ENCODE peak calls at places on chromosomes 6 and 20, in nine cellular contexts. One of them, this sample, is unnamed.

GRCh38 chr20:49448917-49449316 is 33.6 kb downstream of the KCNB1 start:
- DNase-seq in heart right ventricle: no peak
- DNase-seq in pancreas: no peak
- DNase-seq in AG04450: no peak
- DNase-seq in foreskin fibroblast: no peak
- DNase-seq in endothelial cell: no peak
- DNase-seq in SK-N-SH: no peak
- DNase-seq in Calu3: peak; percentile 10
- DNase-seq in OCI-LY7: peak; percentile 5
- DNase-seq in this sample: no peak

GRCh38 chr6:44100088-44100550 is 27.1 kb downstream of the MRPL14 start:
- DNase-seq in endothelial cell: peak; percentile 58
- DNase-seq in foreskin fibroblast: peak; percentile 60
- DNase-seq in Calu3: peak; percentile 61
- DNase-seq in SK-N-SH: peak; percentile 47
- DNase-seq in heart right ventricle: no peak
- DNase-seq in OCI-LY7: peak; percentile 30
- DNase-seq in AG04450: no peak
- DNase-seq in pancreas: no peak
- DNase-seq in this sample: no peak

GRCh38 chr6:33620158-33620583 is 951 bp upstream of the ITPR3 start:
- DNase-seq in endothelial cell: peak; percentile 37
- DNase-seq in AG04450: no peak
- DNase-seq in heart right ventricle: peak; percentile 39
- DNase-seq in foreskin fibroblast: no peak
- DNase-seq in pancreas: peak; percentile 69
- DNase-seq in SK-N-SH: peak; percentile 65
- DNase-seq in OCI-LY7: peak; percentile 61
- DNase-seq in Calu3: peak; percentile 70
- DNase-seq in this sample: peak; percentile 42

GRCh38 chr6:144568241-144568640 is 283.1 kb downstream of the UTRN start:
- DNase-seq in Calu3: no peak
- DNase-seq in SK-N-SH: no peak
- DNase-seq in AG04450: no peak
- DNase-seq in endothelial cell: no peak
- DNase-seq in OCI-LY7: no peak
- DNase-seq in heart right ventricle: no peak
- DNase-seq in foreskin fibroblast: no peak
- DNase-seq in pancreas: no peak
- DNase-seq in this sample: no peak

GRCh38 chr20:45975686-45976085 is 3.7 kb upstream of the ZNF335 start:
- DNase-seq in AG04450: no peak
- DNase-seq in heart right ventricle: no peak
- DNase-seq in OCI-LY7: no peak
- DNase-seq in foreskin fibroblast: no peak
- DNase-seq in endothelial cell: no peak
- DNase-seq in SK-N-SH: no peak
- DNase-seq in Calu3: no peak
- DNase-seq in pancreas: no peak
- DNase-seq in this sample: no peak

GRCh38 chr6:143205983-143206382 is 145.3 kb downstream of the AIG1 start:
- DNase-seq in OCI-LY7: no peak
- DNase-seq in Calu3: no peak
- DNase-seq in AG04450: no peak
- DNase-seq in pancreas: no peak
- DNase-seq in heart right ventricle: no peak
- DNase-seq in endothelial cell: no peak
- DNase-seq in foreskin fibroblast: peak; percentile 50
- DNase-seq in SK-N-SH: no peak
- DNase-seq in this sample: no peak

GRCh38 chr20:45041464-45042337 is 59.2 kb downstream of the KCNS1 start:
- DNase-seq in endothelial cell: peak; percentile 8
- DNase-seq in foreskin fibroblast: peak; percentile 63
- DNase-seq in SK-N-SH: no peak
- DNase-seq in heart right ventricle: no peak
- DNase-seq in Calu3: peak; percentile 59
- DNase-seq in pancreas: no peak
- DNase-seq in OCI-LY7: no peak
- DNase-seq in AG04450: no peak
- DNase-seq in this sample: no peak

GRCh38 chr6:37170273-37171140 is 555 bp downstream of the PIM1 start:
- DNase-seq in endothelial cell: peak; percentile 58
- DNase-seq in Calu3: peak; percentile 74
- DNase-seq in foreskin fibroblast: peak; percentile 66
- DNase-seq in pancreas: peak; percentile 73
- DNase-seq in AG04450: no peak
- DNase-seq in OCI-LY7: peak; percentile 74
- DNase-seq in SK-N-SH: peak; percentile 81
- DNase-seq in heart right ventricle: peak; percentile 53
- DNase-seq in this sample: peak; percentile 67

GRCh38 chr6:139030211-139030530 is 1.6 kb downstream of the ABRACL start:
- DNase-seq in endothelial cell: no peak
- DNase-seq in foreskin fibroblast: no peak
- DNase-seq in AG04450: no peak
- DNase-seq in SK-N-SH: no peak
- DNase-seq in OCI-LY7: no peak
- DNase-seq in Calu3: no peak
- DNase-seq in heart right ventricle: no peak
- DNase-seq in pancreas: no peak
- DNase-seq in this sample: no peak

GRCh38 chr6:101230866-101231265 is 162.6 kb upstream of the GRIK2 start:
- DNase-seq in Calu3: no peak
- DNase-seq in SK-N-SH: no peak
- DNase-seq in heart right ventricle: no peak
- DNase-seq in AG04450: no peak
- DNase-seq in endothelial cell: no peak
- DNase-seq in OCI-LY7: no peak
- DNase-seq in pancreas: peak; percentile 4
- DNase-seq in foreskin fibroblast: no peak
- DNase-seq in this sample: no peak

GRCh38 chr6:14452567-14453527 is 335.3 kb downstream of the CD83 start:
- DNase-seq in Calu3: no peak
- DNase-seq in AG04450: no peak
- DNase-seq in endothelial cell: no peak
- DNase-seq in SK-N-SH: no peak
- DNase-seq in pancreas: no peak
- DNase-seq in heart right ventricle: no peak
- DNase-seq in OCI-LY7: no peak
- DNase-seq in foreskin fibroblast: no peak
- DNase-seq in this sample: no peak

GRCh38 chr20:17966432-17967312 is 1.9 kb downstream of the SNX5 start:
- DNase-seq in foreskin fibroblast: peak; percentile 55
- DNase-seq in OCI-LY7: peak; percentile 79
- DNase-seq in Calu3: no peak
- DNase-seq in endothelial cell: no peak
- DNase-seq in heart right ventricle: no peak
- DNase-seq in pancreas: no peak
- DNase-seq in SK-N-SH: peak; percentile 55
- DNase-seq in AG04450: no peak
- DNase-seq in this sample: no peak

GRCh38 chr6:17966451-17966850 is 21.0 kb downstream of the KIF13A start:
- DNase-seq in heart right ventricle: no peak
- DNase-seq in AG04450: no peak
- DNase-seq in endothelial cell: no peak
- DNase-seq in SK-N-SH: no peak
- DNase-seq in foreskin fibroblast: peak; percentile 32
- DNase-seq in OCI-LY7: no peak
- DNase-seq in pancreas: no peak
- DNase-seq in Calu3: no peak
- DNase-seq in this sample: no peak

GRCh38 chr6:126143650-126144260 is 157.4 kb downstream of the TRMT11 start:
- DNase-seq in heart right ventricle: no peak
- DNase-seq in OCI-LY7: no peak
- DNase-seq in endothelial cell: no peak
- DNase-seq in AG04450: no peak
- DNase-seq in pancreas: no peak
- DNase-seq in SK-N-SH: no peak
- DNase-seq in Calu3: no peak
- DNase-seq in foreskin fibroblast: no peak
- DNase-seq in this sample: no peak

GRCh38 chr6:169188051-169188863 is 65.4 kb downstream of the THBS2 start:
- DNase-seq in Calu3: no peak
- DNase-seq in foreskin fibroblast: peak; percentile 92
- DNase-seq in SK-N-SH: no peak
- DNase-seq in pancreas: no peak
- DNase-seq in OCI-LY7: no peak
- DNase-seq in AG04450: peak; percentile 94
- DNase-seq in endothelial cell: no peak
- DNase-seq in heart right ventricle: no peak
- DNase-seq in this sample: no peak

GRCh38 chr6:73694711-73695411 is 1.1 kb upstream of the CD109 start:
- DNase-seq in OCI-LY7: no peak
- DNase-seq in heart right ventricle: no peak
- DNase-seq in foreskin fibroblast: peak; percentile 81
- DNase-seq in AG04450: no peak
- DNase-seq in pancreas: no peak
- DNase-seq in SK-N-SH: no peak
- DNase-seq in Calu3: no peak
- DNase-seq in endothelial cell: no peak
- DNase-seq in this sample: no peak

GRCh38 chr6:24064106-24064505 is 61.9 kb upstream of the NRSN1 start:
- DNase-seq in Calu3: peak; percentile 62
- DNase-seq in SK-N-SH: peak; percentile 21
- DNase-seq in heart right ventricle: no peak
- DNase-seq in OCI-LY7: no peak
- DNase-seq in pancreas: no peak
- DNase-seq in AG04450: no peak
- DNase-seq in foreskin fibroblast: no peak
- DNase-seq in endothelial cell: peak; percentile 43
- DNase-seq in this sample: peak; percentile 10

GRCh38 chr20:219290-220115 is 7.6 kb upstream of the DEFB129 start:
- DNase-seq in SK-N-SH: peak; percentile 34
- DNase-seq in AG04450: no peak
- DNase-seq in heart right ventricle: no peak
- DNase-seq in OCI-LY7: peak; percentile 27
- DNase-seq in foreskin fibroblast: peak; percentile 50
- DNase-seq in endothelial cell: peak; percentile 17
- DNase-seq in pancreas: no peak
- DNase-seq in Calu3: peak; percentile 23
- DNase-seq in this sample: peak; percentile 14
- TF ChIP-seq CTCF in SK-N-SH: peak; percentile 44
- TF ChIP-seq CTCF in AG04450: peak; percentile 15
- TF ChIP-seq CTCF in heart right ventricle: peak; percentile 37
- TF ChIP-seq CTCF in OCI-LY7: peak; percentile 76
- TF ChIP-seq CTCF in foreskin fibroblast: peak; percentile 15
- TF ChIP-seq CTCF in endothelial cell: no peak
- TF ChIP-seq CTCF in pancreas: no peak
- TF ChIP-seq CTCF in Calu3: no peak
- TF ChIP-seq CTCF in this sample: peak; percentile 32

GRCh38 chr20:24762791-24763350 is 186.2 kb upstream of the CST7 start:
- DNase-seq in foreskin fibroblast: no peak
- DNase-seq in Calu3: no peak
- DNase-seq in SK-N-SH: no peak
- DNase-seq in OCI-LY7: no peak
- DNase-seq in pancreas: no peak
- DNase-seq in AG04450: no peak
- DNase-seq in endothelial cell: no peak
- DNase-seq in heart right ventricle: no peak
- DNase-seq in this sample: no peak
- TF ChIP-seq CTCF in foreskin fibroblast: no peak
- TF ChIP-seq CTCF in Calu3: no peak
- TF ChIP-seq CTCF in SK-N-SH: no peak
- TF ChIP-seq CTCF in OCI-LY7: no peak
- TF ChIP-seq CTCF in pancreas: no peak
- TF ChIP-seq CTCF in AG04450: no peak
- TF ChIP-seq CTCF in endothelial cell: no peak
- TF ChIP-seq CTCF in heart right ventricle: no peak
- TF ChIP-seq CTCF in this sample: no peak

DNA sequence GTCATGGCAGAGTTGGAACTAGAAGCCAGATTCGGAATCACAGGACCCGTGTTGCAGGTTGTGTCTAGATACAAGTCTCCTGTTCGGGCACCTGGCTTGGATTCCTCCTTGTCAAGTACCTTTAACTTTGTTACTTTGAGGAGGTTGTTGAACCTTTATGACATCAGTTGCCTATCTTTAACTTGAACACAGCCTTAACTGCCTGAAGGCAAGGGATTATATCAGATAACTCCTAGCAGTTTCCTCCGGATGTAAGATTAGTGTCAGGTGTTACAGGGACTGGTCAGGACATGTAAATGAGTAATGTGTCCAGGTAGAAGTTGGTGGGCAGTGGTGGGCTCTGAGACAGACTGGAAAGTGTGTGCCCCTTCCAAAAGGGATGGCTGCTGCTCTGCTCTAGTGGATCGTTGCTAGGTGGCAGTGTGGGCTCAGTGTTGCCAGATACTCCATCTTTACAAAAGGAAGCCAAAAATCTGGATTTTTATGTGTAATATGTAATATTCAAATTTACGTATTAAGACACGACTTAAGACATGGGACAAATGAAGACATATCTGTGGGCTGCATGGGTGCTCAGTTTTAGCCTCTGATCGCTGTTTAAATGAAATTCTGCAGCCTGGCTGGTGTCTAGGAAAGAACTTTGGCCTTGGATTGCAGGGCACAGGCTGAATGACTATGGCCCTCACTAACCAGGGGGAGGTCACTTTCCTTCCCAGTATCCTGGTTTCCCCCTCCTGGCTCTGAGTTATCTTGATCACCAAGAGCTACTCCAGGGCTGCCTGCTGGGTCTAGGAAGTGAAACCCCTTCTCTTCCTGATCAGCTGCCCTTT is 27.1 kb downstream of the CHMP4B start:
- DNase-seq in pancreas: no peak
- DNase-seq in foreskin fibroblast: no peak
- DNase-seq in SK-N-SH: no peak
- DNase-seq in AG04450: no peak
- DNase-seq in endothelial cell: no peak
- DNase-seq in OCI-LY7: no peak
- DNase-seq in Calu3: no peak
- DNase-seq in heart right ventricle: no peak
- DNase-seq in this sample: no peak
- TF ChIP-seq CTCF in pancreas: no peak
- TF ChIP-seq CTCF in foreskin fibroblast: no peak
- TF ChIP-seq CTCF in SK-N-SH: peak; percentile 24
- TF ChIP-seq CTCF in AG04450: no peak
- TF ChIP-seq CTCF in endothelial cell: no peak
- TF ChIP-seq CTCF in OCI-LY7: peak; percentile 63
- TF ChIP-seq CTCF in Calu3: no peak
- TF ChIP-seq CTCF in heart right ventricle: no peak
- TF ChIP-seq CTCF in this sample: no peak

DNA sequence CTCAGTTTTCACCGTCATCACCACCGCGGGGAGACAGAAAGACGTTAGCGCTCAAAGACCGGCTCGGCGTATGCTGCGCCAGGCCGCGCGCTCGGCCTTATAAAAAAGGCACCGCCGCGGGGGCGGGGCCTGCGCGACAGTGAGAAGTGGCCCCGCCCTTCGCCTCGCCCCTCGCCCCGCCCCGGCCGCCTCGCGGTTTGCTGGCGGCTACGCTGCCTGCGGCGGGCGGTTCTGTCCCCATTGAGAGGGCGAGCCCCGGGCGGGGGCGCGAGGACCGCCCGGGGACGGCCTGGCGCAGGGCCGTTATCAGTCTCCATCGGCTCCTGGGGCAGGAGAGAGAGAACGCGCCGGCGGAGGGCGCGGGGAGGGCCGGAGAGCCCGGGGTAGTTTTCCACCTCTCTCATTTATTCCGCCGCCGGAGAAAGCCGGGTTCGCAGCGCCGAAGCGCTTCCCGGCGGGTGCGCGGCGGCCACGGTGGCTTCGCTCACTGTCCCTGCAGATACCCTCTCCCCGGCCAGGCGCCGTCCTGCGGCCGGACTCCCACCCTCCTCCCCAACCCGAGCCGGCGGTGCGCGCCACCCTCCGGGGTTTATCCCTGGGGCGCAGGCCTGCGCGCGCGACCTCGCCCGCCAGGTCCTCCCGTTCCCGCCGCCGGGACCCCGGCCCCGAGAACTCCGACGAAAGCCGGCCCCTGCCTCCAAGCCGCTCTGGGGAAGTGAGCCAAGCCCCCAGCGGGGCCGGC is 122.5 kb upstream of the SLC2A12 start:
- DNase-seq in SK-N-SH: peak; percentile 90
- DNase-seq in AG04450: peak; percentile 67
- DNase-seq in OCI-LY7: peak; percentile 93
- DNase-seq in heart right ventricle: peak; percentile 95
- DNase-seq in pancreas: peak; percentile 97
- DNase-seq in Calu3: peak; percentile 92
- DNase-seq in foreskin fibroblast: peak; percentile 96
- DNase-seq in endothelial cell: peak; percentile 93
- DNase-seq in this sample: peak; percentile 97
- TF ChIP-seq CTCF in SK-N-SH: no peak
- TF ChIP-seq CTCF in AG04450: no peak
- TF ChIP-seq CTCF in OCI-LY7: no peak
- TF ChIP-seq CTCF in heart right ventricle: no peak
- TF ChIP-seq CTCF in pancreas: no peak
- TF ChIP-seq CTCF in Calu3: no peak
- TF ChIP-seq CTCF in foreskin fibroblast: peak; percentile 6
- TF ChIP-seq CTCF in endothelial cell: no peak
- TF ChIP-seq CTCF in this sample: no peak

This sample was measured in nephron progenitor cell.